ENCODE peak calls at places on chromosomes 1 and 21, in six cellular contexts. F, C, I, X, P and S are unnamed samples.

GRCh38 chr21:32717851-32718316 is 9.9 kb downstream of the SYNJ1 start:
- DNase-seq in C (no peak), F (no peak), X (no peak), P (no peak), I (no peak), S (no peak)

GRCh38 chr1:3702990-3703728 is 49.1 kb upstream of the CCDC27 start:
- DNase-seq in F (no peak), I (no peak), C (peak), P (no peak), X (no peak), S (no peak)

GRCh38 chr1:224513787-224514209 is 79.2 kb upstream of the WDR26 start:
- DNase-seq in C (peak), F (peak), I (no peak), X (peak), P (peak), S (peak)

GRCh38 chr21:38853421-38853919 is 47.7 kb downstream of the ETS2 start:
- DNase-seq in X (no peak), C (no peak), P (peak), I (no peak), F (peak), S (no peak)

GRCh38 chr1:91844862-91845528 is 41.0 kb downstream of the TGFBR3 start:
- DNase-seq in F (peak), C (peak), P (no peak), X (no peak), I (no peak), S (peak)

GRCh38 chr1:85417876-85418275 is 47.1 kb downstream of the DDAH1 start:
- DNase-seq in C (no peak), F (no peak), X (no peak), I (no peak), P (no peak), S (no peak)

GRCh38 chr1:30933874-30934252 is 25.3 kb upstream of the SDC3 start:
- DNase-seq in F (no peak), P (no peak), X (no peak), C (no peak), I (no peak), S (no peak)

GRCh38 chr1:70220517-70221240 is 501 bp upstream of the SRSF11 start:
- DNase-seq in F (no peak), P (no peak), C (no peak), I (no peak), X (no peak), S (no peak)

GRCh38 chr1:241749041-241749798 is 97.1 kb downstream of the WDR64 start:
- DNase-seq in I (no peak), F (no peak), X (no peak), P (no peak), C (no peak), S (no peak)

GRCh38 chr1:167634435-167634834 is 4.4 kb downstream of the RCSD1 start:
- DNase-seq in P (no peak), X (no peak), F (no peak), C (no peak), I (no peak), S (no peak)

GRCh38 chr1:246126580-246126979 is 380.5 kb downstream of the SMYD3 start:
- DNase-seq in F (no peak), C (no peak), I (no peak), P (no peak), X (no peak), S (no peak)

GRCh38 chr1:246131095-246131494 is 376.0 kb downstream of the SMYD3 start:
- DNase-seq in F (no peak), I (no peak), X (no peak), C (no peak), P (no peak), S (no peak)

DNA sequence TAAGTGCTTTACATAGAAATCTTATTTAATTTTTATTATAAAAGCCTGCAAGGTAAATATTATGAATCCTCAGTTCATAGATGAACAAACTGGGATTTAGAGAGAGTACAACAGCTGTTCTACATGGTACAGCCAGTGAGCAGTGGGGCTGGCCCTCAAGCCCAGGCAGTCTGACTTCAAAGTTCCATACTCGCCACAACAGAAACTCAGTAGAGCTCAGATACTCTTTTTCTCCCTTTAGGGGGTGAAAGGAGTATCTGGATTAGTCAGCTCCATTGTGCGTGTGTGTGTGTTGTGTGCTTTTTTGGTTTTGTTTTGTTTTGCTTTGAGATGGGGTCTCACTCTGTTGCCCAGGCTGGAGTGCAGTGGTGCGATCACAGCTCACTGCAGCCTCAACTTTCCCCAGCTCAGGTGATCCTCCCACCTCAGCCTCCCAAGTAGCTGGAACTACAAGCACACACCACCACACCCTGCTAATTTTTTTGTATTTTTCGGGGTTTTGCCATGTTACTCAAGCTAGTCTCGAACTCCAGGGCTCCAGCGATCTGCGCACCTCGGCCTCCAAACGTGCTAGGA is 378.5 kb downstream of the SMYD3 start:
- DNase-seq in F (no peak), C (no peak), P (no peak), X (no peak), I (no peak), S (no peak)
- TF ChIP-seq POLR2A in F (no peak), C (no peak), P (no peak), X (no peak), I (no peak), S (no peak)

GRCh38 chr21:29196021-29196663 is 65.7 kb downstream of the MAP3K7CL start:
- DNase-seq in F (peak), X (no peak), I (peak), C (peak), P (no peak), S (peak)
- TF ChIP-seq POLR2A in F (no peak), X (no peak), I (no peak), C (no peak), P (no peak), S (no peak)

GRCh38 chr1:203765029-203765837 is at the start of gene LAX1:
- DNase-seq in X (no peak), F (peak), I (no peak), C (no peak), P (no peak), S (no peak)
- TF ChIP-seq POLR2A in X (peak), F (peak), I (no peak), C (no peak), P (peak), S (no peak)

GRCh38 chr1:109398343-109399225 is 866 bp upstream of the SORT1 start:
- DNase-seq in C (no peak), I (no peak), X (no peak), F (no peak), P (no peak), S (no peak)

GRCh38 chr1:109399326-109399957 is 1.7 kb upstream of the SORT1 start:
- DNase-seq in C (no peak), X (no peak), P (no peak), I (no peak), F (no peak), S (peak)

GRCh38 chr1:109396513-109396839 is 1.2 kb downstream of the SORT1 start:
- DNase-seq in X (no peak), F (no peak), P (no peak), C (no peak), I (no peak), S (peak)

GRCh38 chr1:109396971-109397370 is 747 bp downstream of the SORT1 start:
- DNase-seq in F (peak), X (peak), P (no peak), C (peak), I (no peak), S (peak)

DNA sequence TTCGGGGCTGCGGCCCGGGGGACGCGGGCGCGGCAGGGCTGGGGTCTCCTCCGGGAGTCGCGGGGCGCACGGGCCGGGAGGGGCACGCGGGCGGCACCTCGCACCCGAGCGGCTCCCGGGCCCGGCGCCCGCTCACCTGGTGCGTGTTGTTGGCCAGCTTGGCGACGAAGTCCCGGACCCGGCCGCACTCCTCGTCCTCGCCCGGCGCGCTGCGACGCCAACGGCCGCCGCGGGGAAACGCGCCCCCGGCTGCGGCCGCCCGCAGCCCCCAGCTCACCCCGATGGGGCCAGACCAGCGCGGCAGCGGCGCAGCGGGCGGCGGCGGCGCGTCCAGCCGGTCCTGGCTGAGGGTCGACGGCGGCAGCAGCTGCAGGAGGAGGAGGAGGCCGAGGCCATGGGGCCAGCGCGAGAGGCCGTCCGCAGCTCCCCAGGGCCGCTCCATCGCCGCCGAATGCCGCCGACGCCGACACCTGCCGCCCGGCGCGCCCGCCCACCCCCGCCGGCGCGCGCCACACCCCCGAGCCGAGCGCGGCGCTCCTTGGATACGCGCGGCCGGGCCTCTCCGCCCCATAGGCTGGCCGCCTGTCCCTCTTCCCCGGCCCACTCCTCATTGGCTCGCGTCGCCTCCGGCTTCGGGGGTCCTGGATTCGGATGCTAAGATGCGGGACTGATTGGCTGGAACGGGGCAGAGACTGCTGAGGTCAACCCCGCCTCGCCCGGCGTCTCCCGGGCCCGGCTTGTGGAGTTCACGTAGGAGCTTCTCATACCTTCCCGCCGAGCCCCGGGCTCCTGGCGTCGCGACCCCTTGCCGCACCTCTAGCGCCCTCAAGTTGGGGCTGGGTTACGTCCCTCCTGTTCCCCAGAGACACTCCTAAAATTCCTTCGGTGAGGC is at the start of gene SORT1:
- DNase-seq in P (peak), F (peak), X (peak), C (peak), I (peak), S (peak)
- TF ChIP-seq POLR2A in P (peak), F (peak), X (peak), C (peak), I (peak), S (no peak)

GRCh38 chr1:92961896-92962752 is 862 bp upstream of the DIPK1A start:
- DNase-seq in I (no peak), F (peak), X (no peak), C (peak), P (peak), S (peak)

GRCh38 chr1:92961131-92961895 is at the start of gene DIPK1A:
- DNase-seq in I (no peak), C (peak), P (peak), X (peak), F (peak), S (peak)

GRCh38 chr1:92957020-92957734 is 4.1 kb downstream of the DIPK1A start:
- DNase-seq in I (no peak), P (no peak), X (no peak), C (no peak), F (no peak), S (no peak)

GRCh38 chr1:92958203-92958970 is 2.9 kb downstream of the DIPK1A start:
- DNase-seq in P (no peak), C (no peak), X (no peak), I (no peak), F (no peak), S (no peak)

DNA sequence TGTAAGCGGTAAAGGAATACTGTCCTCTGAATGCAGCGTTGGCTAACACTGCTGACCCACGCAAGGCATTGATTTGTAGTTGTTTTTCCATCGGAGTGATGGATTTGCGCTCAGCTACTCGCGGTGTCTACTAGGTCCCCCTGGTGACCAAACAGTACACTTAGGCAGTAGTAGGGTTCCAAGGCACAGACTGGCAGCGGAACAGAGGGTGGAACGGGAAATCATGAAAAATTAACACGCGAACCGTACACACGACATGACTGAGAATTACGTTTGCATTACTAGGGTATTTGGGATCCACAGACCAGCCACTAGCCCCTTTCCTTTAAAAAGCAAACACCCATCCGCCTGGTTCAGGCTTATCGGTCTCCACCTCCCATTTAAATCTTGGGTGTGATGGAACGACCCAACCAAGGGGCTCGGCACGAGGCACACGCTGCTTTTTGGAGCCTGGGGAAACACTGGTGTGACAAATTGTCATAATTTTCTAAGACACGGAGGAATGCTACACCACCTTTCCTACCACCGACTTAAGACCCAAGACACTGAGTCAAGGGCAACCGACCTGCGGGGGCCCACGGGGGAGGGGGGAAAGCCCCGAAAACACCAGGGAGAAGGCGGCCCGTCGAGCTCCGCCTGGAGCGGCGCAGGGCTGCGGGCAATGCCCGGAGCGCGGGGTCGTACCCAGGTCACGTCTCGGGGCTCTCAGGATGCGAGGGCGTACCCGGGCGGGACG is 699 bp downstream of the DIPK1A start:
- DNase-seq in P (peak), F (peak), X (peak), I (no peak), C (peak), S (peak)
- TF ChIP-seq POLR2A in P (peak), F (peak), X (peak), I (no peak), C (peak), S (no peak)

GRCh38 chr1:239603530-239603929 is 217.2 kb downstream of the CHRM3 start:
- DNase-seq in F (no peak), I (no peak), C (no peak), X (no peak), P (no peak), S (no peak)
- TF ChIP-seq POLR2A in F (no peak), I (no peak), C (no peak), X (no peak), P (no peak), S (no peak)

DNA sequence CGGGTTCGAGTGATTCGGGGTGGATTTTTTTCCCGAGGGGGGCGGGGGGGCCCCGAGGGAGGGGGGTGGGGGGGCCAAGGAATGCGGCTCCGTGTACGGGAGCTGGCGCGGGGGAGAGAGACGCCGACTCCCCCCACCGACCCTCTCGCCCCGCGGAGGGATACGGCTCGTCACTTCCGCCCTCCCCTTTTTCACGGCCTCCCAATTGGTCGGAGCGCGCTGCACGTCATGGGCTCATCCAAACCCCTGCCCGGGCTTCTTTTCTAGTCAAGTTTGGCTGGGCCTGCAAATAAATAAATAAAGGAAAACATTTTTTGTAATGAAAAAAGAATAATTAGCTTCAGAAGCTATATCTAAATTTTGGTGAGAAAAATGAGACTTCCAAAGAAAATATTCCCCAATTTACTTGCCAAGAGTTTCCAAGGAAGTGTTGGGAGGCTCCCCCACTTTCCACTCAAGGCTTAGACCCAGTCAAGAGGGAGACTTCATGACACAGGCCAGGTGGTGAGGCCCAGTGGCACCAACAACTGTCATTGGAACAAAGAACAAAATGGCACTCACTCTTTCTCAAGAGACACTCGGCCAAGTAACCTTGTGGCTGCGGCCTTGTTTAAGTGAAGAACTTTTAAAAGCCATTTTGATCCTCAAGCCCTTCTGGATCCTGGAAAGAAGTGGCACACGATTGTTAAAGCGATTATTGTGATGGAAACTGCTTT is at the start of gene POGZ:
- DNase-seq in I (peak), X (peak), F (peak), P (peak), C (peak), S (peak)
- TF ChIP-seq POLR2A in I (peak), X (no peak), F (peak), P (peak), C (peak), S (no peak)

DNA sequence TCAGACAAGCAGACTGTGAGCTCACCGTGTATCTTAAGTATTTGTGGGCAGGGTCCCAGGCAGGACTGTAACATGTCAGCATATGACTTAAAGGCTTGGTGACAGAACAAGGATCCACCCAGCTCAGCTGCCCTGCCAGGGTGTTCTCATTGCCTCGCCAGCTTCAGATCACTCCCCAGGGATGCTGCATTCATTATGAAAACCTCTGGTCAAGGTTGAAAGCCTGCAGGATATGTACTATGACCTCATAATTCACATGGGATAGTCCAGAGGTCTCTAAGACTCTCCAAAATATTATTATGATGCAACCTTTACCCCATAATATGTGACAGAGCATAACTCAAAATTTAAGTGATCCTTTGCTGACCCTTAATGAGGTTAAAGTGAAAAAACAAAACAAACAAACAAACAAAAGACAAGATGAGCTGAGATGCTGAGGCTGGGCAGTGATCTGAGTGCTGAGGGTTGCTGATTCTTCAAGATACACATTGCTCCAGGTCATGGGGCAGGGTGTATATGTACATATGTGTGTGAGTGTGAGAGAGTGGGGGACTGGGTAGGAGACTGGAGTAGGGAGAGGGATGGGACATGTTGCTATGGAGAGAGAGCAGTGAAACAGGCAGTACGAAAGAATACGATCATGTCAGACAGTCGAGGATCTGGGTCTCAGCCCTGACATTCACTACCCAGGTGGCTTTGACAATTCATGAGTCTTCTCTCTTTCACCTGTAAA is 98.8 kb upstream of the DUSP10 start:
- DNase-seq in I (no peak), X (no peak), P (no peak), C (no peak), F (no peak), S (peak)
- TF ChIP-seq POLR2A in I (no peak), X (no peak), P (no peak), C (no peak), F (no peak), S (no peak)

GRCh38 chr1:21937372-21938121 is 437 bp upstream of the HSPG2 start:
- DNase-seq in C (peak), X (peak), I (no peak), P (peak), F (peak), S (peak)
- TF ChIP-seq POLR2A in C (no peak), X (no peak), I (no peak), P (peak), F (no peak), S (no peak)